ENCODE peak calls at places on chromosomes 4 and X, in eight cellular contexts. F, O, X, B, H, C, N and K are unnamed samples.

GRCh38 chr4:2432991-2433530 is 14.3 kb downstream of the CFAP99 start:
- DNase-seq in F (no peak), O (no peak), X (peak), B (no peak), H (no peak), C (peak), N (no peak), K (no peak)

GRCh38 chr4:90080116-90080515 is 47.1 kb upstream of the CCSER1 start:
- DNase-seq in F (no peak), O (no peak), X (no peak), B (no peak), H (no peak), C (no peak), N (no peak), K (peak)

GRCh38 chrX:51463322-51463721 is 33.1 kb downstream of the NUDT11 start:
- DNase-seq in F (no peak), O (no peak), X (no peak), B (no peak), H (no peak), C (no peak), N (no peak), K (no peak)

GRCh38 chrX:121479406-121479805 is 432.0 kb downstream of the GLUD2 start:
- DNase-seq in F (no peak), O (no peak), X (no peak), B (no peak), H (no peak), C (no peak), N (no peak), K (peak)

GRCh38 chr4:81135501-81135900 is 79.5 kb downstream of the PRKG2 start:
- DNase-seq in F (no peak), O (no peak), X (no peak), B (no peak), H (no peak), C (no peak), N (no peak), K (no peak)

GRCh38 chr4:36332782-36333131 is 51.3 kb downstream of the DTHD1 start:
- DNase-seq in F (no peak), O (no peak), X (no peak), B (no peak), H (no peak), C (no peak), N (no peak), K (no peak)

GRCh38 chr4:28973591-28974350 is 1746.4 kb upstream of the PCDH7 start:
- DNase-seq in F (no peak), O (no peak), X (no peak), B (no peak), H (no peak), C (no peak), N (no peak), K (no peak)

GRCh38 chr4:38466401-38466800 is 197.6 kb upstream of the KLF3 start:
- DNase-seq in F (no peak), O (no peak), X (no peak), B (no peak), H (no peak), C (no peak), N (no peak), K (no peak)

GRCh38 chrX:115410731-115411435 is 121.4 kb downstream of the LUZP4 start:
- DNase-seq in F (no peak), O (no peak), X (no peak), B (no peak), H (no peak), C (no peak), N (no peak), K (peak)